ENCODE peak calls at places on chromosomes 5 and 9, in six cellular contexts. One of them, this sample, is unnamed.

GRCh38 chr5:94025788-94026473 is 284.5 kb upstream of the POU5F2 start:
- DNase-seq in upper lobe of right lung: no peak
- DNase-seq in brain microvascular endothelial cell: no peak
- DNase-seq in vagina: no peak
- DNase-seq in CD8-positive, alpha-beta T cell: no peak
- DNase-seq in K562: no peak
- DNase-seq in this sample: no peak

GRCh38 chr9:72305102-72305546 is 59.9 kb downstream of the ZFAND5 start:
- DNase-seq in vagina: no peak
- DNase-seq in CD8-positive, alpha-beta T cell: no peak
- DNase-seq in K562: peak
- DNase-seq in brain microvascular endothelial cell: peak
- DNase-seq in upper lobe of right lung: peak
- DNase-seq in this sample: no peak

GRCh38 chr9:7433508-7434292 is 365.9 kb downstream of the DMAC1 start:
- DNase-seq in K562: no peak
- DNase-seq in CD8-positive, alpha-beta T cell: no peak
- DNase-seq in upper lobe of right lung: no peak
- DNase-seq in brain microvascular endothelial cell: no peak
- DNase-seq in vagina: no peak
- DNase-seq in this sample: no peak

GRCh38 chr9:135737840-135738521 is 36.0 kb downstream of the KCNT1 start:
- DNase-seq in upper lobe of right lung: no peak
- DNase-seq in K562: no peak
- DNase-seq in CD8-positive, alpha-beta T cell: no peak
- DNase-seq in brain microvascular endothelial cell: no peak
- DNase-seq in vagina: no peak
- DNase-seq in this sample: no peak

GRCh38 chr5:14753947-14754346 is 89.4 kb downstream of the OTULIN start:
- DNase-seq in brain microvascular endothelial cell: no peak
- DNase-seq in CD8-positive, alpha-beta T cell: no peak
- DNase-seq in upper lobe of right lung: no peak
- DNase-seq in K562: no peak
- DNase-seq in vagina: no peak
- DNase-seq in this sample: no peak

GRCh38 chr5:177997846-177998245 is 1.8 kb upstream of the PROP1 start:
- DNase-seq in K562: no peak
- DNase-seq in upper lobe of right lung: no peak
- DNase-seq in vagina: no peak
- DNase-seq in CD8-positive, alpha-beta T cell: no peak
- DNase-seq in brain microvascular endothelial cell: no peak
- DNase-seq in this sample: no peak

GRCh38 chr9:38274746-38275250 is 117.7 kb upstream of the ALDH1B1 start:
- DNase-seq in brain microvascular endothelial cell: peak
- DNase-seq in K562: no peak
- DNase-seq in CD8-positive, alpha-beta T cell: no peak
- DNase-seq in upper lobe of right lung: no peak
- DNase-seq in vagina: no peak
- DNase-seq in this sample: no peak

GRCh38 chr5:80502795-80503194 is 14.9 kb downstream of the FAM151B start:
- DNase-seq in K562: no peak
- DNase-seq in upper lobe of right lung: no peak
- DNase-seq in vagina: no peak
- DNase-seq in CD8-positive, alpha-beta T cell: no peak
- DNase-seq in brain microvascular endothelial cell: no peak
- DNase-seq in this sample: no peak

GRCh38 chr5:31124906-31125305 is 68.6 kb upstream of the CDH6 start:
- DNase-seq in upper lobe of right lung: no peak
- DNase-seq in K562: no peak
- DNase-seq in CD8-positive, alpha-beta T cell: no peak
- DNase-seq in vagina: no peak
- DNase-seq in brain microvascular endothelial cell: no peak
- DNase-seq in this sample: no peak

GRCh38 chr5:152456815-152457443 is 51.9 kb upstream of the NMUR2 start:
- DNase-seq in brain microvascular endothelial cell: no peak
- DNase-seq in vagina: no peak
- DNase-seq in CD8-positive, alpha-beta T cell: no peak
- DNase-seq in upper lobe of right lung: no peak
- DNase-seq in K562: no peak
- DNase-seq in this sample: no peak

GRCh38 chr5:100846722-100847121 is 56.4 kb downstream of the ST8SIA4 start:
- DNase-seq in K562: no peak
- DNase-seq in vagina: no peak
- DNase-seq in brain microvascular endothelial cell: no peak
- DNase-seq in CD8-positive, alpha-beta T cell: no peak
- DNase-seq in upper lobe of right lung: no peak
- DNase-seq in this sample: no peak
- H3K27ac ChIP-seq in K562: no peak
- H3K27ac ChIP-seq in vagina: no peak
- H3K27ac ChIP-seq in brain microvascular endothelial cell: no peak
- H3K27ac ChIP-seq in CD8-positive, alpha-beta T cell: no peak
- H3K27ac ChIP-seq in upper lobe of right lung: no peak
- H3K27ac ChIP-seq in this sample: no peak

DNA sequence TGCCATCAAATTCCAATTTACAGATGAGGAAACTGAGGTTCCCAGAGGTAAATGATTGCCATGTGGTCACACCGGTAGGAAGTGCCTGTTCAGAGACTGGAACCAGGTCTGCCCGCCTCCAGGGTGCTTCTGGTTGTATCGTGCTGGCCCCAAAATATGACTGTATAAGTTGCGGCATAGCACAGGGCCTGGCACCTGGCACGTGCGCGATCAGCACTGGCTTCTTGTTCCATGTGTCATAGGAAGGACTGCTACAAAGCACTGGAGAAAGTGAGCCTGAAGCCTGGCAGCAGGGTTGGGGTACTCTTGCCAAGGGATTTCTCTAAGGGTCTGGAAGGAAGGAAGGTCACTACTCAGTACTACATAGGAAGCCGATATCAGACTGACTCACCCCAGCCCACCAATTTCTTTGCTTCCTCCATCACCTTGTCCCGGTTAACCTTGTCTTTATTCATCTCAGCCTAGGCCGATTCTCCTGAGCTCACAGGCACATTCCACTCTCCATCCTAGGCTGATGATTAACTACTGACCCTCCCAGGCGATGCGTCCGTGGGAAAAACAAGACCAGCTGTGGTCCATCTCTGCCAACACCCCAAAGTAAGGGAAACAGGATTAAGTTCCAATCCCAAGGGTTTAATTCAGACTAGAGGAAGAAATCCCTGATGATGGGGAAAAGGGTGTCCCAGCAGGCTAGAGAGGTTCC is 1.8 kb downstream of the HRH2 start:
- DNase-seq in vagina: no peak
- DNase-seq in CD8-positive, alpha-beta T cell: no peak
- DNase-seq in K562: no peak
- DNase-seq in brain microvascular endothelial cell: no peak
- DNase-seq in upper lobe of right lung: no peak
- DNase-seq in this sample: no peak
- H3K4me3 ChIP-seq in vagina: no peak
- H3K4me3 ChIP-seq in CD8-positive, alpha-beta T cell: no peak
- H3K4me3 ChIP-seq in K562: no peak
- H3K4me3 ChIP-seq in brain microvascular endothelial cell: no peak
- H3K4me3 ChIP-seq in upper lobe of right lung: peak
- H3K4me3 ChIP-seq in this sample: no peak

DNA sequence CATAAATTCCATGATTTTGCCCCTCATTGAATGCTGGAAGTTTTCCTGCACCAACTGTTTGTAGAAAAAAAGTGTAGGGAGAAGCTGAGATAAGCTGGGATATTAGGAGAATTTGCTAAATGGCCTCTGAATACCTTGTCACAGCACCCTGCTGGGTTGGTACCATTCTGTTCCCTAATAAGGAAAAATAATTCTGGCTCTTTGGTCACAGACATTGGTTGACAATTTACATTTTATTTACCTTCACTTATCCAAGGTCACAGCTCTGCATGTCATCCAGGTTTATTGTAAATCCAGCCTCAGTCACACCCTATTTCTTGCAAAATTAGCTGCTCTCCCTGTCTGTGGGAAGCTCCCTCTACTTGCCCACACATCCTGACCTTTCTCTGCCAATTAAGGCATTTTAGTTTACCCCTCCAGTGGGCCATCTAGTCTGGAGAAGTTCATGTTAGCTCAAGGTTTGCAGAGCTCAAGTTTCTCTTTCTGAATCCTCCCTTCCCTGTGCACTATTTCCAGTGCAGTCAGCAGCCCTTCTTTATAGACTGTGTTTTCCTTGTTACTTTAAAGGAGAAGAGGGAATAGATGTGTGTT is 115.4 kb upstream of the NTRK2 start:
- DNase-seq in brain microvascular endothelial cell: no peak
- DNase-seq in upper lobe of right lung: no peak
- DNase-seq in vagina: no peak
- DNase-seq in K562: no peak
- DNase-seq in CD8-positive, alpha-beta T cell: no peak
- DNase-seq in this sample: no peak
- H3K27ac ChIP-seq in brain microvascular endothelial cell: no peak
- H3K27ac ChIP-seq in upper lobe of right lung: no peak
- H3K27ac ChIP-seq in vagina: no peak
- H3K27ac ChIP-seq in K562: no peak
- H3K27ac ChIP-seq in CD8-positive, alpha-beta T cell: no peak
- H3K27ac ChIP-seq in this sample: no peak

GRCh38 chr5:132143148-132143547 is 69.6 kb downstream of the CSF2 start:
- DNase-seq in upper lobe of right lung: no peak
- DNase-seq in vagina: no peak
- DNase-seq in brain microvascular endothelial cell: no peak
- DNase-seq in CD8-positive, alpha-beta T cell: no peak
- DNase-seq in K562: no peak
- DNase-seq in this sample: no peak
- H3K4me3 ChIP-seq in upper lobe of right lung: no peak
- H3K4me3 ChIP-seq in vagina: no peak
- H3K4me3 ChIP-seq in brain microvascular endothelial cell: no peak
- H3K4me3 ChIP-seq in CD8-positive, alpha-beta T cell: no peak
- H3K4me3 ChIP-seq in K562: no peak
- H3K4me3 ChIP-seq in this sample: no peak

GRCh38 chr5:119417891-119418781 is 34.2 kb upstream of the HSD17B4 start:
- DNase-seq in K562: no peak
- DNase-seq in vagina: no peak
- DNase-seq in CD8-positive, alpha-beta T cell: no peak
- DNase-seq in brain microvascular endothelial cell: peak
- DNase-seq in upper lobe of right lung: no peak
- DNase-seq in this sample: no peak
- H3K27ac ChIP-seq in K562: peak
- H3K27ac ChIP-seq in vagina: no peak
- H3K27ac ChIP-seq in CD8-positive, alpha-beta T cell: no peak
- H3K27ac ChIP-seq in brain microvascular endothelial cell: no peak
- H3K27ac ChIP-seq in upper lobe of right lung: peak
- H3K27ac ChIP-seq in this sample: no peak

DNA sequence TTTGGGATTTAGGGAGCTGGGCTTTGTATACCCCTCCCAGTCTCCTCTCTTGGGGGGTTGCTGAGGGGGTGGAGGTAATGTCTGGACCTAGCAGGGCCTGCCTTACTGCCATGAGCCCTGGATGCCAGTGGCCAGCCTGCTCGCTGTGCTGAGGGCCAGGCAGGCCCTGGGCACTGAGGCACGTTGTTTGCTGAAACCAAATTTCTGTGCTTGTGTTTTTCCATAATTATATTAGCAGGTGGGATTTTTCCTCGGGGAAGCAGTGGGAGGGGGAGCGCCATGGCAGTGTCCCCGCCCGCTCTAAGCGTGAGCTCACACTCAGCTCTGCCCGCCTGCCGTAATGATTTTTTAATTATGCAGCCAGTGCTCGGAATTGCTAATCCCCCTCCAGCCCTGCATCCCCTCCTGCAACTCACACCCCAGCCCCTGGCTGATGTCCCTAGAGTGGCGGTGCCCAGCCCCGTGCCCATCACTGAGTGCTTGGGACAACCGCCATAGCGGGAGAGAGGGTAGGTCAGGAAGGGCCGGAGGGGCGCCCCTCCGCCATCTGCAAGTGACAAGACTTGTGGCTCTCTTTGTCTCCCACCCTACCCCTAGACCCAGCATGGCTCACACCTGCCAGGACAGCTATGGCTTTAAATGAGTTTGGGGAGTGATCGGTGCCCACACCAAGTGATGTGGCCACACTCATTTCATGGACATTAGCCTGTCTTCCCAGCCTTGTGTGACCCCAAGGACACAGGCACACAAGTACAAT is 21.0 kb downstream of the CXXC5 start:
- DNase-seq in brain microvascular endothelial cell: no peak
- DNase-seq in vagina: no peak
- DNase-seq in CD8-positive, alpha-beta T cell: no peak
- DNase-seq in upper lobe of right lung: no peak
- DNase-seq in K562: no peak
- DNase-seq in this sample: no peak
- H3K4me3 ChIP-seq in brain microvascular endothelial cell: no peak
- H3K4me3 ChIP-seq in vagina: peak
- H3K4me3 ChIP-seq in CD8-positive, alpha-beta T cell: peak
- H3K4me3 ChIP-seq in upper lobe of right lung: peak
- H3K4me3 ChIP-seq in K562: peak
- H3K4me3 ChIP-seq in this sample: peak

DNA sequence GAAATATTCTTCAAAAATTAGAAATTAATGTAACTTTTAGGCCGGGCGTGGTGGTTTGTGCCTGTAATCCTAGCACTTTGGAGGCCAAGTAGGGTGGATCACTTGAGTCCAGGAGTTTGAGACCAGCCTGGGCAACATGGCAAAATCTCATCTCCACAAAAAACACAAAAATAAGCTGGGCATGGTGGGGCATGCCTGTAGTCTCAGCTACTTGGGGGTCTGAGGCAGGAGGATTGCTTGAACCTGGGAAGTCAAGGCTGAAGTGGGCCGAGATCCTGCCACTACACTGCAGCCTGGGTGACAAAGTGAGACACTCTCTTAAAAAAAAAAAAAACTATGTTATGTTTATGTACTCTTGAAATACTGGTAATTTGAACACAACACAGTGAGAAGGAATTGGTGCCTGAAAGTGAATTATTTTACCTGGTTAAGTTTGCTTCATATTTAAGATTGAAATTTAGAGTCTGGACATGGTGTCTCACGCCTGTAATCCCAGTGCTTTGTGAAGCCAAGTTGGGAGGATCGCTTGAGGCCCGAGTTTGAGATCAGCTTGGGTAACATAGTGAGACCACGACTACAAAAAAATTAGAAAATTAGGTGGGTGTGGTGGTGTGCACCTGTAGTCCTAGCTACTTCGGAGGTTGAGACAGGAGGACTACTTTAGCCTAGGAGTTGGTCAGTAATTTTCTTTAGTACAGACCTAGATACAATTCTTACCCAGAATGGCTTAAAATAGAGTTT is 15.0 kb downstream of the ARRDC3 start:
- DNase-seq in K562: no peak
- DNase-seq in CD8-positive, alpha-beta T cell: no peak
- DNase-seq in vagina: no peak
- DNase-seq in upper lobe of right lung: no peak
- DNase-seq in brain microvascular endothelial cell: no peak
- DNase-seq in this sample: no peak
- H3K27ac ChIP-seq in K562: no peak
- H3K27ac ChIP-seq in CD8-positive, alpha-beta T cell: no peak
- H3K27ac ChIP-seq in vagina: no peak
- H3K27ac ChIP-seq in upper lobe of right lung: no peak
- H3K27ac ChIP-seq in brain microvascular endothelial cell: no peak
- H3K27ac ChIP-seq in this sample: no peak

DNA sequence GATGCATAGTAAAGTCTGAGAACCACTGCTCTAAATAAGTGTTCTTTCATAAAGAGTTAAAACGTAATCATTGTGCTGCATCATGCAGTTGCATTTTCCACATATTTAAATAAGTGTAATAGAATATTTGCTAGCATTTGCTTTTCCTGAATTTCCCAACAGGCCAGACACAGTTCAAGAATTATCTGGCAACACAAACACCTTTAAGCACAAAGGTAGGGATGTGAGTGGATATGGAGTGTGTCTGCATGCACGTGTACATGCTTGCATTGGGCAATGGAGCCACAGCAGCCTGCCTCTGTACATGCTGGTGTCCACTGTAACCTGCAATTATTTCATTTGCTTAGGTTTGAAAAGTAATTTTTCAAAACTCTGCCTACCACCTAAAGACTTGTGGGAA is 193.6 kb upstream of the PIK3R1 start:
- DNase-seq in CD8-positive, alpha-beta T cell: no peak
- DNase-seq in vagina: no peak
- DNase-seq in K562: no peak
- DNase-seq in brain microvascular endothelial cell: no peak
- DNase-seq in upper lobe of right lung: no peak
- DNase-seq in this sample: no peak
- H3K4me3 ChIP-seq in CD8-positive, alpha-beta T cell: no peak
- H3K4me3 ChIP-seq in vagina: no peak
- H3K4me3 ChIP-seq in K562: no peak
- H3K4me3 ChIP-seq in brain microvascular endothelial cell: no peak
- H3K4me3 ChIP-seq in upper lobe of right lung: no peak
- H3K4me3 ChIP-seq in this sample: no peak

This sample was measured in CD8-positive, alpha-beta memory T cell.